ENCODE peak calls at places on chromosome 18, in six cellular contexts. One of them, this sample, is unnamed.

GRCh38 chr18:12791631-12792030 is 88.8 kb downstream of the PSMG2 start:
- DNase-seq in NAMALWA: no peak
- DNase-seq in NCI-H2029 treated with DMSO at 0.1 percent for 48 hours: no peak
- DNase-seq in activated CD4-positive, alpha-beta T cell treated with anti-CD3 and anti-CD28 coated beads, Interleukin-2, amount 50 U/mL, for 1 hour: no peak
- DNase-seq in CD4-positive, alpha-beta T cell: no peak
- DNase-seq in stimulated activated CD8-positive, alpha-beta memory T cell treated with anti-CD3 and anti-CD28 coated beads, Interleukin-2, amount 100 ng/mL, for 1 hour: no peak
- DNase-seq in this sample: no peak

GRCh38 chr18:77711096-77711495 is 461.4 kb downstream of the GALR1 start:
- DNase-seq in stimulated activated CD8-positive, alpha-beta memory T cell treated with anti-CD3 and anti-CD28 coated beads, Interleukin-2, amount 100 ng/mL, for 1 hour: no peak
- DNase-seq in activated CD4-positive, alpha-beta T cell treated with anti-CD3 and anti-CD28 coated beads, Interleukin-2, amount 50 U/mL, for 1 hour: no peak
- DNase-seq in NAMALWA: peak
- DNase-seq in NCI-H2029 treated with DMSO at 0.1 percent for 48 hours: no peak
- DNase-seq in CD4-positive, alpha-beta T cell: no peak
- DNase-seq in this sample: no peak

GRCh38 chr18:45324489-45325111 is 290.7 kb upstream of the SLC14A2 start:
- DNase-seq in stimulated activated CD8-positive, alpha-beta memory T cell treated with anti-CD3 and anti-CD28 coated beads, Interleukin-2, amount 100 ng/mL, for 1 hour: no peak
- DNase-seq in CD4-positive, alpha-beta T cell: no peak
- DNase-seq in activated CD4-positive, alpha-beta T cell treated with anti-CD3 and anti-CD28 coated beads, Interleukin-2, amount 50 U/mL, for 1 hour: no peak
- DNase-seq in NCI-H2029 treated with DMSO at 0.1 percent for 48 hours: no peak
- DNase-seq in NAMALWA: no peak
- DNase-seq in this sample: no peak

GRCh38 chr18:32684940-32685339 is 87.9 kb downstream of the KLHL14 start:
- DNase-seq in NAMALWA: no peak
- DNase-seq in stimulated activated CD8-positive, alpha-beta memory T cell treated with anti-CD3 and anti-CD28 coated beads, Interleukin-2, amount 100 ng/mL, for 1 hour: no peak
- DNase-seq in NCI-H2029 treated with DMSO at 0.1 percent for 48 hours: no peak
- DNase-seq in CD4-positive, alpha-beta T cell: no peak
- DNase-seq in activated CD4-positive, alpha-beta T cell treated with anti-CD3 and anti-CD28 coated beads, Interleukin-2, amount 50 U/mL, for 1 hour: no peak
- DNase-seq in this sample: no peak

GRCh38 chr18:5294113-5294617 is 1.4 kb downstream of the ZBTB14 start:
- DNase-seq in activated CD4-positive, alpha-beta T cell treated with anti-CD3 and anti-CD28 coated beads, Interleukin-2, amount 50 U/mL, for 1 hour: no peak
- DNase-seq in stimulated activated CD8-positive, alpha-beta memory T cell treated with anti-CD3 and anti-CD28 coated beads, Interleukin-2, amount 100 ng/mL, for 1 hour: peak
- DNase-seq in NAMALWA: no peak
- DNase-seq in NCI-H2029 treated with DMSO at 0.1 percent for 48 hours: no peak
- DNase-seq in CD4-positive, alpha-beta T cell: no peak
- DNase-seq in this sample: no peak

GRCh38 chr18:48887294-48887904 is 63.4 kb downstream of the SMAD7 start:
- DNase-seq in activated CD4-positive, alpha-beta T cell treated with anti-CD3 and anti-CD28 coated beads, Interleukin-2, amount 50 U/mL, for 1 hour: no peak
- DNase-seq in CD4-positive, alpha-beta T cell: no peak
- DNase-seq in stimulated activated CD8-positive, alpha-beta memory T cell treated with anti-CD3 and anti-CD28 coated beads, Interleukin-2, amount 100 ng/mL, for 1 hour: no peak
- DNase-seq in NCI-H2029 treated with DMSO at 0.1 percent for 48 hours: no peak
- DNase-seq in NAMALWA: no peak
- DNase-seq in this sample: no peak

GRCh38 chr18:44796505-44797198 is 116.0 kb downstream of the SETBP1 start:
- DNase-seq in CD4-positive, alpha-beta T cell: no peak
- DNase-seq in stimulated activated CD8-positive, alpha-beta memory T cell treated with anti-CD3 and anti-CD28 coated beads, Interleukin-2, amount 100 ng/mL, for 1 hour: no peak
- DNase-seq in NAMALWA: no peak
- DNase-seq in NCI-H2029 treated with DMSO at 0.1 percent for 48 hours: no peak
- DNase-seq in activated CD4-positive, alpha-beta T cell treated with anti-CD3 and anti-CD28 coated beads, Interleukin-2, amount 50 U/mL, for 1 hour: no peak
- DNase-seq in this sample: no peak

GRCh38 chr18:46555724-46556123 is 101.3 kb downstream of the LOXHD1 start:
- DNase-seq in activated CD4-positive, alpha-beta T cell treated with anti-CD3 and anti-CD28 coated beads, Interleukin-2, amount 50 U/mL, for 1 hour: no peak
- DNase-seq in NCI-H2029 treated with DMSO at 0.1 percent for 48 hours: no peak
- DNase-seq in NAMALWA: peak
- DNase-seq in stimulated activated CD8-positive, alpha-beta memory T cell treated with anti-CD3 and anti-CD28 coated beads, Interleukin-2, amount 100 ng/mL, for 1 hour: no peak
- DNase-seq in CD4-positive, alpha-beta T cell: no peak
- DNase-seq in this sample: peak

GRCh38 chr18:39260565-39260964 is 1695.0 kb upstream of the CELF4 start:
- DNase-seq in activated CD4-positive, alpha-beta T cell treated with anti-CD3 and anti-CD28 coated beads, Interleukin-2, amount 50 U/mL, for 1 hour: no peak
- DNase-seq in stimulated activated CD8-positive, alpha-beta memory T cell treated with anti-CD3 and anti-CD28 coated beads, Interleukin-2, amount 100 ng/mL, for 1 hour: no peak
- DNase-seq in CD4-positive, alpha-beta T cell: no peak
- DNase-seq in NAMALWA: no peak
- DNase-seq in NCI-H2029 treated with DMSO at 0.1 percent for 48 hours: no peak
- DNase-seq in this sample: no peak

GRCh38 chr18:5475252-5475651 is 68.5 kb downstream of the EPB41L3 start:
- DNase-seq in NAMALWA: no peak
- DNase-seq in stimulated activated CD8-positive, alpha-beta memory T cell treated with anti-CD3 and anti-CD28 coated beads, Interleukin-2, amount 100 ng/mL, for 1 hour: no peak
- DNase-seq in NCI-H2029 treated with DMSO at 0.1 percent for 48 hours: no peak
- DNase-seq in CD4-positive, alpha-beta T cell: no peak
- DNase-seq in activated CD4-positive, alpha-beta T cell treated with anti-CD3 and anti-CD28 coated beads, Interleukin-2, amount 50 U/mL, for 1 hour: no peak
- DNase-seq in this sample: no peak

GRCh38 chr18:9696112-9696511 is 12.0 kb upstream of the RAB31 start:
- DNase-seq in NCI-H2029 treated with DMSO at 0.1 percent for 48 hours: no peak
- DNase-seq in stimulated activated CD8-positive, alpha-beta memory T cell treated with anti-CD3 and anti-CD28 coated beads, Interleukin-2, amount 100 ng/mL, for 1 hour: no peak
- DNase-seq in activated CD4-positive, alpha-beta T cell treated with anti-CD3 and anti-CD28 coated beads, Interleukin-2, amount 50 U/mL, for 1 hour: no peak
- DNase-seq in CD4-positive, alpha-beta T cell: no peak
- DNase-seq in NAMALWA: no peak
- DNase-seq in this sample: no peak

GRCh38 chr18:68418881-68419280 is 296.0 kb downstream of the TMX3 start:
- DNase-seq in CD4-positive, alpha-beta T cell: no peak
- DNase-seq in activated CD4-positive, alpha-beta T cell treated with anti-CD3 and anti-CD28 coated beads, Interleukin-2, amount 50 U/mL, for 1 hour: no peak
- DNase-seq in stimulated activated CD8-positive, alpha-beta memory T cell treated with anti-CD3 and anti-CD28 coated beads, Interleukin-2, amount 100 ng/mL, for 1 hour: no peak
- DNase-seq in NAMALWA: no peak
- DNase-seq in NCI-H2029 treated with DMSO at 0.1 percent for 48 hours: no peak
- DNase-seq in this sample: no peak

GRCh38 chr18:5630057-5630765 is 86.4 kb upstream of the EPB41L3 start:
- DNase-seq in activated CD4-positive, alpha-beta T cell treated with anti-CD3 and anti-CD28 coated beads, Interleukin-2, amount 50 U/mL, for 1 hour: no peak
- DNase-seq in CD4-positive, alpha-beta T cell: no peak
- DNase-seq in NCI-H2029 treated with DMSO at 0.1 percent for 48 hours: peak
- DNase-seq in stimulated activated CD8-positive, alpha-beta memory T cell treated with anti-CD3 and anti-CD28 coated beads, Interleukin-2, amount 100 ng/mL, for 1 hour: no peak
- DNase-seq in NAMALWA: no peak
- DNase-seq in this sample: no peak

GRCh38 chr18:69480460-69480859 is 79.8 kb downstream of the DOK6 start:
- DNase-seq in NAMALWA: no peak
- DNase-seq in stimulated activated CD8-positive, alpha-beta memory T cell treated with anti-CD3 and anti-CD28 coated beads, Interleukin-2, amount 100 ng/mL, for 1 hour: no peak
- DNase-seq in NCI-H2029 treated with DMSO at 0.1 percent for 48 hours: no peak
- DNase-seq in CD4-positive, alpha-beta T cell: no peak
- DNase-seq in activated CD4-positive, alpha-beta T cell treated with anti-CD3 and anti-CD28 coated beads, Interleukin-2, amount 50 U/mL, for 1 hour: no peak
- DNase-seq in this sample: no peak

GRCh38 chr18:9878783-9879242 is 7.0 kb upstream of the TXNDC2 start:
- DNase-seq in stimulated activated CD8-positive, alpha-beta memory T cell treated with anti-CD3 and anti-CD28 coated beads, Interleukin-2, amount 100 ng/mL, for 1 hour: no peak
- DNase-seq in NCI-H2029 treated with DMSO at 0.1 percent for 48 hours: no peak
- DNase-seq in CD4-positive, alpha-beta T cell: no peak
- DNase-seq in activated CD4-positive, alpha-beta T cell treated with anti-CD3 and anti-CD28 coated beads, Interleukin-2, amount 50 U/mL, for 1 hour: no peak
- DNase-seq in NAMALWA: no peak
- DNase-seq in this sample: no peak

GRCh38 chr18:59660976-59661743 is 36.1 kb downstream of the CCBE1 start:
- DNase-seq in stimulated activated CD8-positive, alpha-beta memory T cell treated with anti-CD3 and anti-CD28 coated beads, Interleukin-2, amount 100 ng/mL, for 1 hour: no peak
- DNase-seq in NAMALWA: no peak
- DNase-seq in CD4-positive, alpha-beta T cell: no peak
- DNase-seq in activated CD4-positive, alpha-beta T cell treated with anti-CD3 and anti-CD28 coated beads, Interleukin-2, amount 50 U/mL, for 1 hour: no peak
- DNase-seq in NCI-H2029 treated with DMSO at 0.1 percent for 48 hours: no peak
- DNase-seq in this sample: no peak

GRCh38 chr18:44725300-44726096 is 44.8 kb downstream of the SETBP1 start:
- DNase-seq in NAMALWA: peak
- DNase-seq in activated CD4-positive, alpha-beta T cell treated with anti-CD3 and anti-CD28 coated beads, Interleukin-2, amount 50 U/mL, for 1 hour: peak
- DNase-seq in stimulated activated CD8-positive, alpha-beta memory T cell treated with anti-CD3 and anti-CD28 coated beads, Interleukin-2, amount 100 ng/mL, for 1 hour: peak
- DNase-seq in CD4-positive, alpha-beta T cell: peak
- DNase-seq in NCI-H2029 treated with DMSO at 0.1 percent for 48 hours: no peak
- DNase-seq in this sample: no peak

GRCh38 chr18:79100944-79101343 is 31.8 kb downstream of the ATP9B start:
- DNase-seq in CD4-positive, alpha-beta T cell: no peak
- DNase-seq in stimulated activated CD8-positive, alpha-beta memory T cell treated with anti-CD3 and anti-CD28 coated beads, Interleukin-2, amount 100 ng/mL, for 1 hour: no peak
- DNase-seq in NCI-H2029 treated with DMSO at 0.1 percent for 48 hours: no peak
- DNase-seq in NAMALWA: no peak
- DNase-seq in activated CD4-positive, alpha-beta T cell treated with anti-CD3 and anti-CD28 coated beads, Interleukin-2, amount 50 U/mL, for 1 hour: no peak
- DNase-seq in this sample: no peak

GRCh38 chr18:10570622-10571021 is 44.8 kb downstream of the NAPG start:
- DNase-seq in stimulated activated CD8-positive, alpha-beta memory T cell treated with anti-CD3 and anti-CD28 coated beads, Interleukin-2, amount 100 ng/mL, for 1 hour: no peak
- DNase-seq in CD4-positive, alpha-beta T cell: no peak
- DNase-seq in NAMALWA: no peak
- DNase-seq in NCI-H2029 treated with DMSO at 0.1 percent for 48 hours: no peak
- DNase-seq in activated CD4-positive, alpha-beta T cell treated with anti-CD3 and anti-CD28 coated beads, Interleukin-2, amount 50 U/mL, for 1 hour: no peak
- DNase-seq in this sample: no peak

GRCh38 chr18:64692826-64693225 is 543.9 kb upstream of the LINC00305 start:
- DNase-seq in stimulated activated CD8-positive, alpha-beta memory T cell treated with anti-CD3 and anti-CD28 coated beads, Interleukin-2, amount 100 ng/mL, for 1 hour: no peak
- DNase-seq in activated CD4-positive, alpha-beta T cell treated with anti-CD3 and anti-CD28 coated beads, Interleukin-2, amount 50 U/mL, for 1 hour: no peak
- DNase-seq in NCI-H2029 treated with DMSO at 0.1 percent for 48 hours: no peak
- DNase-seq in NAMALWA: no peak
- DNase-seq in CD4-positive, alpha-beta T cell: no peak
- DNase-seq in this sample: no peak

GRCh38 chr18:35559867-35560266 is 21.7 kb upstream of the GALNT1 start:
- DNase-seq in stimulated activated CD8-positive, alpha-beta memory T cell treated with anti-CD3 and anti-CD28 coated beads, Interleukin-2, amount 100 ng/mL, for 1 hour: no peak
- DNase-seq in CD4-positive, alpha-beta T cell: no peak
- DNase-seq in activated CD4-positive, alpha-beta T cell treated with anti-CD3 and anti-CD28 coated beads, Interleukin-2, amount 50 U/mL, for 1 hour: no peak
- DNase-seq in NAMALWA: no peak
- DNase-seq in NCI-H2029 treated with DMSO at 0.1 percent for 48 hours: no peak
- DNase-seq in this sample: no peak

GRCh38 chr18:75456277-75456676 is 28.8 kb upstream of the SMIM21 start:
- DNase-seq in stimulated activated CD8-positive, alpha-beta memory T cell treated with anti-CD3 and anti-CD28 coated beads, Interleukin-2, amount 100 ng/mL, for 1 hour: no peak
- DNase-seq in activated CD4-positive, alpha-beta T cell treated with anti-CD3 and anti-CD28 coated beads, Interleukin-2, amount 50 U/mL, for 1 hour: no peak
- DNase-seq in NCI-H2029 treated with DMSO at 0.1 percent for 48 hours: no peak
- DNase-seq in NAMALWA: no peak
- DNase-seq in CD4-positive, alpha-beta T cell: no peak
- DNase-seq in this sample: no peak

GRCh38 chr18:39839782-39840181 is 2115.3 kb upstream of the PIK3C3 start:
- DNase-seq in stimulated activated CD8-positive, alpha-beta memory T cell treated with anti-CD3 and anti-CD28 coated beads, Interleukin-2, amount 100 ng/mL, for 1 hour: no peak
- DNase-seq in CD4-positive, alpha-beta T cell: no peak
- DNase-seq in activated CD4-positive, alpha-beta T cell treated with anti-CD3 and anti-CD28 coated beads, Interleukin-2, amount 50 U/mL, for 1 hour: no peak
- DNase-seq in NCI-H2029 treated with DMSO at 0.1 percent for 48 hours: no peak
- DNase-seq in NAMALWA: no peak
- DNase-seq in this sample: no peak

GRCh38 chr18:63342206-63342605 is 22.6 kb upstream of the BCL2 start:
- DNase-seq in stimulated activated CD8-positive, alpha-beta memory T cell treated with anti-CD3 and anti-CD28 coated beads, Interleukin-2, amount 100 ng/mL, for 1 hour: no peak
- DNase-seq in NCI-H2029 treated with DMSO at 0.1 percent for 48 hours: no peak
- DNase-seq in NAMALWA: peak
- DNase-seq in activated CD4-positive, alpha-beta T cell treated with anti-CD3 and anti-CD28 coated beads, Interleukin-2, amount 50 U/mL, for 1 hour: peak
- DNase-seq in CD4-positive, alpha-beta T cell: peak
- DNase-seq in this sample: no peak

GRCh38 chr18:77081387-77081773 is 51.2 kb downstream of the MBP start:
- DNase-seq in NCI-H2029 treated with DMSO at 0.1 percent for 48 hours: no peak
- DNase-seq in NAMALWA: peak
- DNase-seq in CD4-positive, alpha-beta T cell: no peak
- DNase-seq in activated CD4-positive, alpha-beta T cell treated with anti-CD3 and anti-CD28 coated beads, Interleukin-2, amount 50 U/mL, for 1 hour: no peak
- DNase-seq in stimulated activated CD8-positive, alpha-beta memory T cell treated with anti-CD3 and anti-CD28 coated beads, Interleukin-2, amount 100 ng/mL, for 1 hour: no peak
- DNase-seq in this sample: no peak

GRCh38 chr18:10454800-10455550 is 540 bp downstream of the APCDD1 start:
- DNase-seq in NCI-H2029 treated with DMSO at 0.1 percent for 48 hours: no peak
- DNase-seq in activated CD4-positive, alpha-beta T cell treated with anti-CD3 and anti-CD28 coated beads, Interleukin-2, amount 50 U/mL, for 1 hour: no peak
- DNase-seq in CD4-positive, alpha-beta T cell: no peak
- DNase-seq in stimulated activated CD8-positive, alpha-beta memory T cell treated with anti-CD3 and anti-CD28 coated beads, Interleukin-2, amount 100 ng/mL, for 1 hour: no peak
- DNase-seq in NAMALWA: no peak
- DNase-seq in this sample: no peak

GRCh38 chr18:14086459-14087231 is 45.6 kb downstream of the ZNF519 start:
- DNase-seq in CD4-positive, alpha-beta T cell: no peak
- DNase-seq in NAMALWA: peak
- DNase-seq in activated CD4-positive, alpha-beta T cell treated with anti-CD3 and anti-CD28 coated beads, Interleukin-2, amount 50 U/mL, for 1 hour: no peak
- DNase-seq in stimulated activated CD8-positive, alpha-beta memory T cell treated with anti-CD3 and anti-CD28 coated beads, Interleukin-2, amount 100 ng/mL, for 1 hour: no peak
- DNase-seq in NCI-H2029 treated with DMSO at 0.1 percent for 48 hours: peak
- DNase-seq in this sample: no peak

GRCh38 chr18:48589797-48590519 is 51.1 kb downstream of the CTIF start:
- DNase-seq in NAMALWA: no peak
- DNase-seq in stimulated activated CD8-positive, alpha-beta memory T cell treated with anti-CD3 and anti-CD28 coated beads, Interleukin-2, amount 100 ng/mL, for 1 hour: no peak
- DNase-seq in activated CD4-positive, alpha-beta T cell treated with anti-CD3 and anti-CD28 coated beads, Interleukin-2, amount 50 U/mL, for 1 hour: no peak
- DNase-seq in CD4-positive, alpha-beta T cell: no peak
- DNase-seq in NCI-H2029 treated with DMSO at 0.1 percent for 48 hours: no peak
- DNase-seq in this sample: no peak

GRCh38 chr18:29588446-29589100 is 1411.6 kb upstream of the CDH2 start:
- DNase-seq in NAMALWA: no peak
- DNase-seq in stimulated activated CD8-positive, alpha-beta memory T cell treated with anti-CD3 and anti-CD28 coated beads, Interleukin-2, amount 100 ng/mL, for 1 hour: no peak
- DNase-seq in CD4-positive, alpha-beta T cell: no peak
- DNase-seq in NCI-H2029 treated with DMSO at 0.1 percent for 48 hours: no peak
- DNase-seq in activated CD4-positive, alpha-beta T cell treated with anti-CD3 and anti-CD28 coated beads, Interleukin-2, amount 50 U/mL, for 1 hour: no peak
- DNase-seq in this sample: no peak

GRCh38 chr18:5294618-5295230 is 802 bp downstream of the ZBTB14 start:
- DNase-seq in NCI-H2029 treated with DMSO at 0.1 percent for 48 hours: peak
- DNase-seq in CD4-positive, alpha-beta T cell: peak
- DNase-seq in activated CD4-positive, alpha-beta T cell treated with anti-CD3 and anti-CD28 coated beads, Interleukin-2, amount 50 U/mL, for 1 hour: peak
- DNase-seq in stimulated activated CD8-positive, alpha-beta memory T cell treated with anti-CD3 and anti-CD28 coated beads, Interleukin-2, amount 100 ng/mL, for 1 hour: peak
- DNase-seq in NAMALWA: peak
- DNase-seq in this sample: peak

GRCh38 chr18:9048808-9049494 is 53.5 kb upstream of the NDUFV2 start:
- DNase-seq in NAMALWA: no peak
- DNase-seq in NCI-H2029 treated with DMSO at 0.1 percent for 48 hours: no peak
- DNase-seq in CD4-positive, alpha-beta T cell: no peak
- DNase-seq in activated CD4-positive, alpha-beta T cell treated with anti-CD3 and anti-CD28 coated beads, Interleukin-2, amount 50 U/mL, for 1 hour: no peak
- DNase-seq in stimulated activated CD8-positive, alpha-beta memory T cell treated with anti-CD3 and anti-CD28 coated beads, Interleukin-2, amount 100 ng/mL, for 1 hour: no peak
- DNase-seq in this sample: no peak